ENCODE peak calls at places on chromosomes 12 and 14, in five cellular contexts. Q is H9; M is body of pancreas; K is astrocyte of the spinal cord; C is activated CD8-positive, alpha-beta memory T cell treated with anti-CD3 and anti-CD28 coated beads for 4 hours. U is an unnamed sample.

GRCh38 chr12:46266382-46266791 is 2.5 kb downstream of the SLC38A1 start:
- DNase-seq in C (no peak), M (no peak), Q (no peak), K (peak; percentile 48), U (no peak)

GRCh38 chr12:100830003-100830795 is 35.6 kb downstream of the ANO4 start:
- DNase-seq in M (no peak), K (no peak), C (no peak), Q (no peak), U (no peak)

GRCh38 chr12:61043838-61044237 is 1216.4 kb upstream of the USP15 start:
- DNase-seq in C (no peak), M (no peak), K (no peak), Q (no peak), U (no peak)

GRCh38 chr12:31387466-31387865 is 61.5 kb upstream of the SINHCAF start:
- DNase-seq in K (no peak), C (no peak), M (no peak), Q (peak; percentile 48), U (no peak)

GRCh38 chr14:76045773-76046172 is 60.2 kb downstream of the IFT43 start:
- DNase-seq in C (no peak), M (no peak), Q (no peak), K (no peak), U (no peak)

GRCh38 chr14:38404616-38405015 is 148.7 kb upstream of the CLEC14A start:
- DNase-seq in M (no peak), K (peak; percentile 40), Q (no peak), C (no peak), U (no peak)

GRCh38 chr12:123617580-123617979 is 15.7 kb downstream of the DDX55 start:
- DNase-seq in C (no peak), Q (peak; percentile 35), M (no peak), K (no peak), U (no peak)

GRCh38 chr12:120903382-120903817 is 758 bp downstream of the SPPL3 start:
- DNase-seq in K (peak; percentile 9), C (peak; percentile 32), M (peak; percentile 49), Q (peak; percentile 51), U (peak; percentile 26)

GRCh38 chr12:115542656-115543055 is 734.8 kb downstream of the MED13L start:
- DNase-seq in K (no peak), C (no peak), M (no peak), Q (no peak), U (no peak)

GRCh38 chr12:132560831-132561783 is 49.3 kb downstream of the LRCOL1 start:
- DNase-seq in Q (peak; percentile 92), K (peak; percentile 53), C (peak; percentile 41), M (peak; percentile 63), U (peak; percentile 24)

GRCh38 chr12:18204053-18204452 is 57.3 kb upstream of the PIK3C2G start:
- DNase-seq in Q (no peak), M (no peak), C (no peak), K (no peak), U (no peak)

GRCh38 chr12:18468521-18469075 is 207.3 kb downstream of the PIK3C2G start:
- DNase-seq in K (peak; percentile 68), Q (no peak), C (no peak), M (no peak), U (peak; percentile 64)

GRCh38 chr12:49025463-49025862 is 6.9 kb upstream of the PRKAG1 start:
- DNase-seq in M (no peak), Q (no peak), C (no peak), K (no peak), U (no peak)

GRCh38 chr12:109458771-109459208 is 18.3 kb downstream of the KCTD10 start:
- DNase-seq in C (no peak), M (no peak), K (peak; percentile 71), Q (peak; percentile 80), U (peak; percentile 56)

GRCh38 chr14:34501997-34502396 is 37.5 kb downstream of the EAPP start:
- DNase-seq in Q (no peak), M (no peak), K (peak; percentile 42), C (no peak), U (no peak)

GRCh38 chr14:68894802-68895201 is 84.3 kb downstream of the ACTN1 start:
- DNase-seq in M (no peak), Q (no peak), C (no peak), K (no peak), U (no peak)

GRCh38 chr12:113299619-113300237 is 35.2 kb downstream of the SLC8B1 start:
- DNase-seq in K (peak; percentile 83), C (no peak), Q (peak; percentile 90), M (peak; percentile 46), U (peak; percentile 81)

GRCh38 chr12:107844312-107844921 is 69.9 kb downstream of the ASCL4 start:
- DNase-seq in Q (peak; percentile 80), C (no peak), M (no peak), K (no peak), U (no peak)

GRCh38 chr12:32176606-32177005 is 70.0 kb downstream of the BICD1 start:
- DNase-seq in M (no peak), C (no peak), K (no peak), Q (no peak), U (no peak)